ENCODE peak calls at places on chromosomes 1 and 21, in six cellular contexts. L is Peyer's patch, V is HCT116, A is testis, Q is K562, B is breast epithelium. N is an unnamed sample.

GRCh38 chr1:222769968-222770620 is 33.1 kb downstream of the FAM177B start:
- DNase-seq in L (no peak), V (no peak), A (no peak), Q (no peak), B (no peak), N (no peak)

GRCh38 chr1:58548381-58548780 is 1.9 kb upstream of the OMA1 start:
- DNase-seq in L (no peak), V (no peak), A (no peak), Q (no peak), B (no peak), N (no peak)

GRCh38 chr1:14686701-14687100 is 88.2 kb downstream of the KAZN start:
- DNase-seq in L (no peak), V (no peak), A (no peak), Q (no peak), B (no peak), N (no peak)

GRCh38 chr1:193408782-193409293 is 222.4 kb upstream of the B3GALT2 start:
- DNase-seq in L (peak; percentile 58), V (no peak), A (peak; percentile 93), Q (no peak), B (no peak), N (no peak)

GRCh38 chr1:27656157-27656893 is 15.7 kb downstream of the IFI6 start:
- DNase-seq in L (no peak), V (no peak), A (peak; percentile 57), Q (no peak), B (no peak), N (no peak)

GRCh38 chr1:37037675-37038074 is 3.4 kb upstream of the GRIK3 start:
- DNase-seq in L (no peak), V (no peak), A (no peak), Q (no peak), B (no peak), N (no peak)

GRCh38 chr1:180975551-180975950 is 47.1 kb downstream of the STX6 start:
- DNase-seq in L (no peak), V (no peak), A (no peak), Q (no peak), B (no peak), N (no peak)

GRCh38 chr1:210558302-210558701 is 229.6 kb downstream of the HHAT start:
- DNase-seq in L (no peak), V (no peak), A (peak; percentile 74), Q (peak; percentile 30), B (no peak), N (peak; percentile 81)

GRCh38 chr21:45387506-45387905 is 17.5 kb upstream of the COL18A1 start:
- DNase-seq in L (peak; percentile 15), V (no peak), A (no peak), Q (no peak), B (no peak), N (no peak)

GRCh38 chr1:94925561-94926364 is 1.1 kb downstream of the CNN3 start:
- DNase-seq in L (peak; percentile 61), V (peak; percentile 72), A (peak; percentile 67), Q (no peak), B (peak; percentile 76), N (no peak)
- TF ChIP-seq POLR2A in L (no peak), V (no peak), A (no peak), Q (no peak), B (no peak), N (no peak)

GRCh38 chr21:18058731-18059398 is 185.8 kb upstream of the CHODL start:
- DNase-seq in L (no peak), V (no peak), A (no peak), Q (no peak), B (no peak), N (no peak)
- TF ChIP-seq POLR2A in L (no peak), V (no peak), A (no peak), Q (no peak), B (no peak), N (no peak)

GRCh38 chr1:155960081-155960745 is 18.1 kb downstream of the ARHGEF2 start:
- DNase-seq in L (no peak), V (no peak), A (no peak), Q (no peak), B (no peak), N (no peak)

GRCh38 chr1:155966135-155966534 is 12.2 kb downstream of the ARHGEF2 start:
- DNase-seq in L (no peak), V (no peak), A (no peak), Q (no peak), B (no peak), N (peak; percentile 18)

GRCh38 chr1:155962599-155963211 is 15.6 kb downstream of the ARHGEF2 start:
- DNase-seq in L (no peak), V (no peak), A (no peak), Q (no peak), B (no peak), N (peak; percentile 19)

GRCh38 chr1:155964193-155964592 is 14.2 kb downstream of the ARHGEF2 start:
- DNase-seq in L (no peak), V (no peak), A (no peak), Q (no peak), B (no peak), N (peak; percentile 31)

DNA sequence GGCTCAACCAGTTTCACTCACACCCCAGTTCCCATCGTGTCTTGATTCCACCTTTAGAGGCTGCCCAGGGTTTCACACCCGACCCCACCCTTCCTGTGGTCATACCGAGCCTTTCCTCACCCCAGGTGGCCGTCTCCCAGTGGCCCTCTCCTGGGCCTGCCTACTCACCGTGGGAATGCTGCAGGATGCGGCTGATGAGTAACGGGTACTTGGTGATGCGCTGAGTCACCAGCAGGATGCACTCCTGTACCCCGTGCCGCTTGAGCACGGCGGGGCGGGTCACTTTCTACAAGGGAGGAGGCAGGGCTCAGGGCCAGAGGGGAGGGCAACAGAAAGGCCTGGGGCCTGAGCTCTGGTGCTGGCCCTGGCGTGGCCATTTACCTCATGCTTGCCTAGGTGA is 16.4 kb downstream of the ARHGEF2 start:
- DNase-seq in L (no peak), V (peak; percentile 92), A (no peak), Q (peak; percentile 48), B (no peak), N (peak; percentile 76)
- TF ChIP-seq POLR2A in L (no peak), V (no peak), A (no peak), Q (no peak), B (no peak), N (no peak)

GRCh38 chr1:119631433-119632102 is 16.5 kb downstream of the ZNF697 start:
- DNase-seq in L (peak; percentile 92), V (no peak), A (peak; percentile 92), Q (peak; percentile 17), B (peak; percentile 82), N (peak; percentile 92)
- TF ChIP-seq POLR2A in L (no peak), V (no peak), A (no peak), Q (no peak), B (no peak), N (no peak)

DNA sequence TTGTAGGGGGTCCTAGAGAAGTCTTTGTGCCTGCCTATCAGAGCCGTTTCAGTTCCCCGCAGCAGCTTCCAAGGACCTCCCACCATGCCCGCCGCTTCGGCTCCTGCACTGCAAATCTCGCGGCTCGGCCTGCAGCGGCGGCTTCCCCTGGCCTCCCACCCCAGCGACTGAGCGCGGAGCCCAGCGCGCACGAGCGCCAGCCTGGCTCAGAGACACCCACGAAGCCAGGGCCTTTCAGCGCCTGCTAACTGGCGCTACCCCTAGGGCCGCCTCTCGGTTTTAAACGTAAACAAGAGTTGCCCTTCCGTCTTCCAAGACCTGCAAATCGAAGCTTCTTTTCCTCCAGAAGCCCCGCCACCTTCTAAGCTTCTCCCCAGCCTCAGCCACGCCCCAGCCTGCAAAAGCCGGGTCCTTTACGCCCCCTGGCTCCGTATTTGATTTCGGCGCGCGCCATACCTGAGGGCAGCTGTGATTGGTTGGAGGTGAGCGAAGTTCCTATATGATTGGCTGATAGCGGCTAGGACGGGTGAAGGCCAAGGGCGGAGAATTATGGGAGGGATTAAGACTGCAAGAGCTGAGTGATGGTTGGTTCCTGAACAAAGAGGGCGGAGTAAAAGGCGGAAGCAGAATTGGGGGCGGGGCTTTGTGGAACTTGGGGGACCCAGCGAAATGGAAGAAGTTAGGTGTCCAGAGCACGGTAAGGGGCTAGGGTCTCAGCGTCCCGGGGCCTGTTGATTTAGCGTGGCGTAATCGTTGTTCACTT is at the start of gene TTF2:
- DNase-seq in L (peak; percentile 94), V (peak; percentile 99), A (peak; percentile 98), Q (peak; percentile 98), B (peak; percentile 93), N (peak; percentile 99)
- TF ChIP-seq POLR2A in L (peak; percentile 14), V (peak; percentile 62), A (no peak), Q (peak; percentile 96), B (no peak), N (peak; percentile 88)

N was measured in erythroblast.